ENCODE peak calls at places on chromosomes 7 and 10, in four cellular contexts. One of them, this sample, is unnamed.

GRCh38 chr10:33183658-33184057 is 150.8 kb downstream of the NRP1 start:
- DNase-seq in GM12878: no peak
- DNase-seq in HepG2: no peak
- DNase-seq in K562: no peak
- DNase-seq in this sample: no peak

GRCh38 chr7:132437730-132438129 is 138.5 kb downstream of the PLXNA4 start:
- DNase-seq in HepG2: no peak
- DNase-seq in K562: no peak
- DNase-seq in GM12878: no peak
- DNase-seq in this sample: no peak

GRCh38 chr10:43235070-43235900 is 31.6 kb downstream of the RASGEF1A start:
- DNase-seq in K562: no peak
- DNase-seq in GM12878: no peak
- DNase-seq in HepG2: no peak
- DNase-seq in this sample: no peak

GRCh38 chr7:139095194-139095659 is 14.3 kb downstream of the ZC3HAV1 start:
- DNase-seq in HepG2: no peak
- DNase-seq in K562: peak; percentile 64
- DNase-seq in GM12878: peak; percentile 88
- DNase-seq in this sample: no peak

GRCh38 chr7:95798401-95798930 is 26.1 kb downstream of the DYNC1I1 start:
- DNase-seq in GM12878: no peak
- DNase-seq in HepG2: no peak
- DNase-seq in K562: no peak
- DNase-seq in this sample: no peak

GRCh38 chr7:144784943-144785342 is 50.9 kb downstream of the TPK1 start:
- DNase-seq in GM12878: no peak
- DNase-seq in K562: no peak
- DNase-seq in HepG2: no peak
- DNase-seq in this sample: no peak

GRCh38 chr7:156994417-156994816 is 16.0 kb downstream of the MNX1 start:
- DNase-seq in GM12878: no peak
- DNase-seq in K562: no peak
- DNase-seq in HepG2: no peak
- DNase-seq in this sample: no peak

GRCh38 chr10:100307716-100308115 is 21.2 kb upstream of the BLOC1S2 start:
- DNase-seq in K562: no peak
- DNase-seq in GM12878: no peak
- DNase-seq in HepG2: no peak
- DNase-seq in this sample: no peak

GRCh38 chr7:138837627-138838026 is 39.6 kb upstream of the ATP6V0A4 start:
- DNase-seq in GM12878: no peak
- DNase-seq in HepG2: no peak
- DNase-seq in K562: no peak
- DNase-seq in this sample: no peak

GRCh38 chr7:7713730-7714129 is 4.7 kb downstream of the RPA3 start:
- DNase-seq in HepG2: no peak
- DNase-seq in GM12878: no peak
- DNase-seq in K562: no peak
- DNase-seq in this sample: no peak
- H3K4me3 ChIP-seq in HepG2: no peak overlapping the region
- H3K4me3 ChIP-seq in GM12878: no peak overlapping the region
- H3K4me3 ChIP-seq in K562: no peak overlapping the region
- H3K4me3 ChIP-seq in this sample: no peak overlapping the region

GRCh38 chr7:26084418-26084817 is 67.6 kb upstream of the NFE2L3 start:
- DNase-seq in HepG2: no peak
- DNase-seq in GM12878: no peak
- DNase-seq in K562: no peak
- DNase-seq in this sample: no peak
- TF ChIP-seq EZH2 in HepG2: no peak
- TF ChIP-seq EZH2 in GM12878: no peak
- TF ChIP-seq EZH2 in K562: no peak
- TF ChIP-seq EZH2 in this sample: no peak

GRCh38 chr7:3028071-3028766 is 15.4 kb downstream of the CARD11 start:
- DNase-seq in K562: no peak
- DNase-seq in HepG2: no peak
- DNase-seq in GM12878: no peak
- DNase-seq in this sample: no peak
- TF ChIP-seq JUNB in K562: no peak
- TF ChIP-seq JUNB in HepG2: no peak
- TF ChIP-seq JUNB in GM12878: no peak
- TF ChIP-seq JUNB in this sample: no peak

GRCh38 chr10:17349717-17350116 is 104.7 kb downstream of the ST8SIA6 start:
- DNase-seq in HepG2: no peak
- DNase-seq in K562: no peak
- DNase-seq in GM12878: no peak
- DNase-seq in this sample: no peak

GRCh38 chr10:17353568-17353967 is 100.8 kb downstream of the ST8SIA6 start:
- DNase-seq in HepG2: no peak
- DNase-seq in GM12878: no peak
- DNase-seq in K562: no peak
- DNase-seq in this sample: no peak

GRCh38 chr10:17351506-17351905 is 102.9 kb downstream of the ST8SIA6 start:
- DNase-seq in K562: no peak
- DNase-seq in GM12878: no peak
- DNase-seq in HepG2: no peak
- DNase-seq in this sample: no peak

GRCh38 chr10:17354781-17355180 is 99.6 kb downstream of the ST8SIA6 start:
- DNase-seq in K562: no peak
- DNase-seq in HepG2: no peak
- DNase-seq in GM12878: no peak
- DNase-seq in this sample: no peak

DNA sequence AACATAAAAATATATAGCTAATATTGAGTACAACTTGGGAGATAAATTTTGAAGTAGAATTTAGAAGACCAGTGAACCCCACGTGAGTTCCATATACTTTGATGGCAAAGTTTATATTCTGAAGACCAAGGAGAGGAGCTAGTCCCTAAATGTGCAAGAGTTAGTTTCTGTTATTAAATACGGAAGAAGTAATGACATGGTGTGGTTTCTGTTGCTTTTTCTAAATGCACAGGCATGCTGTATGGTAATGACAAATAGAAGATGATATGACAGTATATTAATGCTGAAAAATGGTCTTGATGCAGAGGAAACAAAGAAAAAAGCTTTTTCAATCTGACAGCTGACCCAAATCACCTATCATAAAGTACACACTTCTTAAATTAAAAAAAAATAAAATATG is 101.8 kb downstream of the ST8SIA6 start:
- DNase-seq in GM12878: no peak
- DNase-seq in HepG2: no peak
- DNase-seq in K562: no peak
- DNase-seq in this sample: no peak
- H3K4me3 ChIP-seq in GM12878: no peak overlapping the region
- H3K4me3 ChIP-seq in HepG2: no peak overlapping the region
- H3K4me3 ChIP-seq in K562: no peak overlapping the region
- H3K4me3 ChIP-seq in this sample: no peak overlapping the region

GRCh38 chr10:124383496-124383895 is 35.2 kb downstream of the OAT start:
- DNase-seq in GM12878: no peak
- DNase-seq in K562: no peak
- DNase-seq in HepG2: no peak
- DNase-seq in this sample: no peak

GRCh38 chr10:124384591-124385190 is 34.0 kb downstream of the OAT start:
- DNase-seq in HepG2: no peak
- DNase-seq in K562: no peak
- DNase-seq in GM12878: no peak
- DNase-seq in this sample: no peak

GRCh38 chr10:124386186-124387077 is 32.3 kb downstream of the OAT start:
- DNase-seq in HepG2: no peak
- DNase-seq in K562: no peak
- DNase-seq in GM12878: no peak
- DNase-seq in this sample: peak; percentile 69

GRCh38 chr10:124385627-124386185 is 33.0 kb downstream of the OAT start:
- DNase-seq in HepG2: no peak
- DNase-seq in GM12878: no peak
- DNase-seq in K562: no peak
- DNase-seq in this sample: no peak

DNA sequence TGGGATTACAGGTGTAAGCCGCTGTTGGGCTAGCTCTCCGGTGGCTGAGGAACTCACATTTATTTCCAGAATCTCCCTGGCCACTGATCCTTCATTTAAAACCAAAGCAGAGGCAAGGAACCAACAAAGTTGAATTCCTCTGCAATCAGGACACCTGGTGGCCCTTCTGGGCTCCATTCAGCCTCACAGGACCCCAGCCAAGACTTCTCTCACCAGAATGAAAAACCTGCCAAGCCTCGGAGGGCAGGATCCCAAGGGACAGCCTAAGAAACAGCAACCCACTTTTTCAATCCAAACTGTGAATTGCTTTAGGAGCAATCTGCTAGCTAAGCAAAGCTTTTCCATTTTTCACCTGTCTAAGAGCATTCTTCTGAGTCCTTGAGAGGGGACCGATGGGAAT is 34.6 kb downstream of the OAT start:
- DNase-seq in HepG2: no peak
- DNase-seq in GM12878: no peak
- DNase-seq in K562: no peak
- DNase-seq in this sample: no peak
- TF ChIP-seq EZH2 in HepG2: no peak
- TF ChIP-seq EZH2 in GM12878: no peak
- TF ChIP-seq EZH2 in K562: no peak
- TF ChIP-seq EZH2 in this sample: no peak

GRCh38 chr10:11322698-11323097 is 288.8 kb downstream of the USP6NL start:
- DNase-seq in HepG2: no peak
- DNase-seq in K562: no peak
- DNase-seq in GM12878: no peak
- DNase-seq in this sample: no peak

GRCh38 chr10:11317936-11318670 is 293.3 kb downstream of the USP6NL start:
- DNase-seq in HepG2: no peak
- DNase-seq in GM12878: no peak
- DNase-seq in K562: no peak
- DNase-seq in this sample: no peak

GRCh38 chr10:11319990-11320602 is 291.4 kb downstream of the USP6NL start:
- DNase-seq in K562: no peak
- DNase-seq in GM12878: no peak
- DNase-seq in HepG2: no peak
- DNase-seq in this sample: no peak

GRCh38 chr10:11320809-11321520 is 290.5 kb downstream of the USP6NL start:
- DNase-seq in HepG2: no peak
- DNase-seq in GM12878: no peak
- DNase-seq in K562: no peak
- DNase-seq in this sample: no peak

DNA sequence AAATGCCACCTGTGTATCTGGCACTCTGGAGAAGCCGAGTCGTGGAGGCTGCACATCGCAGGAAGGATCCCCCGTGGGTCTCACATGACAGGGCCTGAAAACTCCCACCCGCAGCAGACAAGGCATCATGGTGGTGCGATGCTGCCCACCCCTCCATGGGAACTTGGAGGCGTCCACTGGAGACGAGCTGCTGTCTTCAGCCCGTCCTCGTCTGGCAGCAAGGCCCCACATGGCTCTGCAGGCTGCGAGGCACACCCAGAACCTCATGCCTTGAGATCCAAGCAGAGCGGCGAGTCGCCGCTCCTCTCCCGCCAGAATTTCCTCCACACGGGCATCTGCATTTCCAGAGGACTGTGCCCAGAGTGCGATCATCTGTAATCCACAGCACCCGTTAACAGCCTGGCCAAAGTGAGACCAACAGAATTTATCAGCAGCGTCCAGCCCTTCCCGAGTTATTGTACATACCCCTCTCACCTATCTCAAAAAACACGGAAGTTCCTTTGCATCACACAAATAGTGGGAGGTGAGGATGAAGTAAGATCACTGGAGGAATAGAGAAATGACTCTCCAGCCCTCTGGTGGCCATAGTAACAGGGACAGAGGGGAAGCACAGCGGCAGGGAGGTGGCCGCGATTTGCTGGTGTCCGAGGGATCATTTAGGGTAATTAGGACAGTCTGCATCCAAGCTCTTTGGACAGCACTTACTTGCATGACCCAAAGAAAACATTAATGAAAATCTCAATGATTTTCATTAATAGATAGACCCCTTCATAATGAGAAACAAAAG is 292.4 kb downstream of the USP6NL start:
- DNase-seq in GM12878: no peak
- DNase-seq in HepG2: no peak
- DNase-seq in K562: no peak
- DNase-seq in this sample: peak; percentile 45
- TF ChIP-seq JUNB in GM12878: no peak
- TF ChIP-seq JUNB in HepG2: no peak
- TF ChIP-seq JUNB in K562: no peak
- TF ChIP-seq JUNB in this sample: no peak

GRCh38 chr7:181738-182137 is 10.6 kb upstream of the FAM20C start:
- DNase-seq in HepG2: no peak
- DNase-seq in GM12878: no peak
- DNase-seq in K562: no peak
- DNase-seq in this sample: no peak
- H3K4me3 ChIP-seq in HepG2: no peak overlapping the region
- H3K4me3 ChIP-seq in GM12878: no peak overlapping the region
- H3K4me3 ChIP-seq in K562: no peak overlapping the region
- H3K4me3 ChIP-seq in this sample: no peak overlapping the region